ENCODE peak calls at places on chromosomes 3 and 15, in ten cellular contexts. One of them, this sample, is unnamed. For H3K27me3, the result is how much of the 10 kb centered on the place peaks cover.

GRCh38 chr3:113514265-113514769 is 639 bp downstream of the SPICE1 start:
- DNase-seq in K562: no peak
- DNase-seq in transverse colon: no peak
- DNase-seq in esophagus muscularis mucosa: no peak
- DNase-seq in HepG2: peak
- DNase-seq in stomach: no peak
- DNase-seq in upper lobe of left lung: no peak
- DNase-seq in ovary: no peak
- DNase-seq in SK-N-SH: no peak
- DNase-seq in H1: no peak
- DNase-seq in this sample: no peak

GRCh38 chr3:125212509-125213372 is at the start of gene SLC12A8:
- DNase-seq in upper lobe of left lung: peak
- DNase-seq in stomach: peak
- DNase-seq in ovary: no peak
- DNase-seq in HepG2: no peak
- DNase-seq in SK-N-SH: peak
- DNase-seq in esophagus muscularis mucosa: no peak
- DNase-seq in transverse colon: peak
- DNase-seq in H1: no peak
- DNase-seq in K562: no peak
- DNase-seq in this sample: no peak

GRCh38 chr3:72001758-72002157 is 216.8 kb upstream of the PROK2 start:
- DNase-seq in stomach: no peak
- DNase-seq in K562: no peak
- DNase-seq in HepG2: no peak
- DNase-seq in esophagus muscularis mucosa: no peak
- DNase-seq in H1: no peak
- DNase-seq in ovary: no peak
- DNase-seq in SK-N-SH: no peak
- DNase-seq in upper lobe of left lung: no peak
- DNase-seq in transverse colon: no peak
- DNase-seq in this sample: no peak

GRCh38 chr15:62495670-62496328 is 330.7 kb upstream of the C2CD4B start:
- DNase-seq in H1: no peak
- DNase-seq in ovary: no peak
- DNase-seq in transverse colon: peak
- DNase-seq in upper lobe of left lung: no peak
- DNase-seq in stomach: peak
- DNase-seq in K562: no peak
- DNase-seq in SK-N-SH: peak
- DNase-seq in esophagus muscularis mucosa: no peak
- DNase-seq in HepG2: no peak
- DNase-seq in this sample: peak

GRCh38 chr3:151813777-151814176 is at the start of gene AADAC:
- DNase-seq in esophagus muscularis mucosa: no peak
- DNase-seq in K562: no peak
- DNase-seq in upper lobe of left lung: no peak
- DNase-seq in ovary: no peak
- DNase-seq in HepG2: no peak
- DNase-seq in stomach: no peak
- DNase-seq in transverse colon: no peak
- DNase-seq in H1: no peak
- DNase-seq in SK-N-SH: no peak
- DNase-seq in this sample: no peak

GRCh38 chr3:55604414-55604813 is 117.3 kb upstream of the WNT5A start:
- DNase-seq in H1: no peak
- DNase-seq in HepG2: no peak
- DNase-seq in upper lobe of left lung: no peak
- DNase-seq in stomach: no peak
- DNase-seq in ovary: no peak
- DNase-seq in transverse colon: no peak
- DNase-seq in K562: no peak
- DNase-seq in SK-N-SH: no peak
- DNase-seq in esophagus muscularis mucosa: no peak
- DNase-seq in this sample: no peak

GRCh38 chr3:124625084-124625483 is 105.2 kb upstream of the UMPS start:
- DNase-seq in SK-N-SH: no peak
- DNase-seq in K562: no peak
- DNase-seq in HepG2: no peak
- DNase-seq in ovary: no peak
- DNase-seq in stomach: no peak
- DNase-seq in esophagus muscularis mucosa: no peak
- DNase-seq in H1: no peak
- DNase-seq in transverse colon: no peak
- DNase-seq in upper lobe of left lung: no peak
- DNase-seq in this sample: no peak

GRCh38 chr3:133792171-133792763 is 13.3 kb upstream of the SRPRB start:
- DNase-seq in transverse colon: no peak
- DNase-seq in K562: no peak
- DNase-seq in upper lobe of left lung: no peak
- DNase-seq in esophagus muscularis mucosa: no peak
- DNase-seq in stomach: no peak
- DNase-seq in HepG2: no peak
- DNase-seq in ovary: no peak
- DNase-seq in H1: no peak
- DNase-seq in SK-N-SH: no peak
- DNase-seq in this sample: no peak

GRCh38 chr3:135982404-135982761 is 16.9 kb downstream of the PPP2R3A start:
- DNase-seq in K562: no peak
- DNase-seq in H1: no peak
- DNase-seq in SK-N-SH: no peak
- DNase-seq in esophagus muscularis mucosa: no peak
- DNase-seq in stomach: no peak
- DNase-seq in HepG2: no peak
- DNase-seq in ovary: no peak
- DNase-seq in transverse colon: no peak
- DNase-seq in upper lobe of left lung: no peak
- DNase-seq in this sample: no peak

GRCh38 chr3:186413615-186414415 is 51.8 kb upstream of the DGKG start:
- DNase-seq in HepG2: no peak
- DNase-seq in esophagus muscularis mucosa: peak
- DNase-seq in SK-N-SH: peak
- DNase-seq in upper lobe of left lung: no peak
- DNase-seq in stomach: peak
- DNase-seq in H1: peak
- DNase-seq in transverse colon: peak
- DNase-seq in ovary: peak
- DNase-seq in K562: no peak
- DNase-seq in this sample: peak

DNA sequence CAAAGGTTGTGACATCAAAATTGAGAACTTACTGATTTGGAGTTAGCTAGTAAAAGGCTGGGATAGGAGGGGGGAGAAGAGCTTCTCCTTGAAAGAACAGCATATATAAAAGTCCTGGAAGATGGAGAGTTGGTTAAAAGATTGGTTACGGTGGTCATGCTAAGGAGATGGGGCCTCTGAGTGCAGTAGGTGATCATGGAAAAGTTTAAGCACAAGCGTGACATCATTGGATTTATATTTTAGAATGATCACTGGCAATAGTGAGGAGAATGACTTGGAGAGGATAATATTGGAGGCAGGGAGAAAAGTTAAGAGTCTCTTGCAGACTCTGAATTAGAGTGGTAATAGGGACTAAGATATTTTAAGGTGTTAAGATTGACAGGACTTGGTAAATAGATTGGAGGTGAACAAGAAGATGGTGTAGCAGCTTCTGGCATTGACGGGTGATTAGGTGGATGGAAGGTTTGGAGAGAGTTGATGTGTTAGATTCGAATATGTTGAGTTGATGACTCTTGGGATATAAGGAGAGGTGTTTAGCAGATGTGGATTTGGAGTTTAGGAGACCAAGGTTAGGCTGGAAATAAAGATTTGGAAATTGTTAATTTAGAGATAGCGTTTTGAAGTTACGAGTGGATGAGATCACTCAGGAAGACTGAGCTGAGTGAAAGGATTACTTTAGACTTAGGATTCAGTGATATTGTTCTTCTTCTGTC is 19.6 kb downstream of the PIAS1 start:
- DNase-seq in esophagus muscularis mucosa: no peak
- DNase-seq in transverse colon: no peak
- DNase-seq in H1: no peak
- DNase-seq in HepG2: no peak
- DNase-seq in upper lobe of left lung: no peak
- DNase-seq in SK-N-SH: no peak
- DNase-seq in K562: no peak
- DNase-seq in ovary: no peak
- DNase-seq in stomach: no peak
- DNase-seq in this sample: no peak
- H3K4me3 ChIP-seq in esophagus muscularis mucosa: no peak
- H3K4me3 ChIP-seq in transverse colon: no peak
- H3K4me3 ChIP-seq in H1: no peak
- H3K4me3 ChIP-seq in HepG2: no peak
- H3K4me3 ChIP-seq in upper lobe of left lung: no peak
- H3K4me3 ChIP-seq in SK-N-SH: no peak
- H3K4me3 ChIP-seq in K562: no peak
- H3K4me3 ChIP-seq in ovary: no peak
- H3K4me3 ChIP-seq in stomach: no peak
- H3K4me3 ChIP-seq in this sample: no peak

DNA sequence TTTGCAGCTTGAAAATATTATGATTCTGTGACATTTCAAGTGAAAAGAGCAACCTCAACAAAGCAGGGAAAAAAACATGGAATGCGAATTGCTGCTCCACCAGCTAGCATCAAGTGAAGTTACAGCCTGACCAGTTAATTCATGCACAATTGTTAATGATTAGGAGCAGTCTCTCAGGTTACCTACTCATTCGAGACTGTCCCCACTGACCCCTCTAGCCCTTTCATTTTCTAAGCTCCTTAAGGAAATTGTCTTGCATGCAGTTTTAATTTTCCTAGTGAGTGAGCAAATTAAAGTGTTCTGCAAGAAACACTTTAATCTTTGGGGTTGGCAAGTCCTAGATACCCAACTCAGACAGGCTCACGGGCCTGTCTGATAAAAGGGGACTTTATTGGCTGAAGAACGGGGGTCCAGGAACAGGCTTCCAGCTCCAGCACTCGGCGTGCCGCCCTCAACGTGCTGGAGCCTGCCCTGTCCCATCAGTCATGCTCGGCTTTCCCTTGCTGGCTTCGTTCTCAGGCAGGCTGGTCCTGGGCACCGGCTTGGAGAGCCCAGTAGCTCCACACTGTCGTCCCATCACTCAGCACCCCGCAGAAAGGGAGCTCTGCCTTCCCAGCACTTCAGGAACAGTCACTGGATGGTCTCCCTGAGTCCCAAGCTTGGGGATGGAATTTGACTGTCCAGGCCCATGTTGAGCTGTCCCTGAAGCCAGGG is 18.3 kb downstream of the PODXL2 start:
- DNase-seq in ovary: no peak
- DNase-seq in HepG2: no peak
- DNase-seq in stomach: no peak
- DNase-seq in esophagus muscularis mucosa: no peak
- DNase-seq in upper lobe of left lung: no peak
- DNase-seq in H1: no peak
- DNase-seq in SK-N-SH: no peak
- DNase-seq in transverse colon: no peak
- DNase-seq in K562: no peak
- DNase-seq in this sample: no peak
- TF ChIP-seq EP300 in ovary: no peak
- TF ChIP-seq EP300 in HepG2: no peak
- TF ChIP-seq EP300 in stomach: no peak
- TF ChIP-seq EP300 in esophagus muscularis mucosa: no peak
- TF ChIP-seq EP300 in upper lobe of left lung: no peak
- TF ChIP-seq EP300 in H1: no peak
- TF ChIP-seq EP300 in SK-N-SH: no peak
- TF ChIP-seq EP300 in transverse colon: no peak
- TF ChIP-seq EP300 in K562: no peak
- TF ChIP-seq EP300 in this sample: no peak

DNA sequence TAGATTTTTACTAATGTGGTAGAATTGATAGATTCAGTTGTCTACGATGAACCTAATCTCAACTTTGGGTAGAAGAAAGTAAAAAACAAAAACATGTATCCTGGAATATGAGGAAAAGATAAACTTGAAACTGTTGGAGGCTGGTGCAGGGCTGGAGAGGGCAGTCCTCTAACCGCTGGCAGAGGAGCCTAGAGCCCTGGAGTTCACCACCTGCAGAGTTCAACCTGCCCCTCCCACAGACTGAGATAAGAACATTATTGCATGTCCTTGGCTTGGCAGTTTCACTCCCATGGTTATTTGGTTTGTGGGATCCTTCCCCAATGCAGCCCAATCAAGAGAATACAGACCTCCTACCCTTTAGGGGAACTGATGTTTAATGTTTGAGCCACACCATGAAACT is 53.2 kb upstream of the GATM start:
- DNase-seq in K562: no peak
- DNase-seq in HepG2: no peak
- DNase-seq in ovary: no peak
- DNase-seq in SK-N-SH: no peak
- DNase-seq in H1: no peak
- DNase-seq in transverse colon: peak
- DNase-seq in upper lobe of left lung: no peak
- DNase-seq in esophagus muscularis mucosa: no peak
- DNase-seq in stomach: no peak
- DNase-seq in this sample: no peak
- H3K27me3 ChIP-seq in K562: under half
- H3K27me3 ChIP-seq in HepG2: under half
- H3K27me3 ChIP-seq in ovary: under half
- H3K27me3 ChIP-seq in SK-N-SH: under half
- H3K27me3 ChIP-seq in H1: under half
- H3K27me3 ChIP-seq in transverse colon: under half
- H3K27me3 ChIP-seq in upper lobe of left lung: under half
- H3K27me3 ChIP-seq in esophagus muscularis mucosa: under half
- H3K27me3 ChIP-seq in stomach: under half
- H3K27me3 ChIP-seq in this sample: under half

GRCh38 chr3:119494597-119494996 is 3.8 kb upstream of the TIMMDC1 start:
- DNase-seq in esophagus muscularis mucosa: no peak
- DNase-seq in stomach: no peak
- DNase-seq in K562: no peak
- DNase-seq in SK-N-SH: no peak
- DNase-seq in H1: no peak
- DNase-seq in upper lobe of left lung: no peak
- DNase-seq in transverse colon: no peak
- DNase-seq in ovary: no peak
- DNase-seq in HepG2: no peak
- DNase-seq in this sample: no peak

GRCh38 chr3:119497824-119498187 is 541 bp upstream of the TIMMDC1 start:
- DNase-seq in K562: no peak
- DNase-seq in H1: no peak
- DNase-seq in transverse colon: peak
- DNase-seq in SK-N-SH: no peak
- DNase-seq in ovary: peak
- DNase-seq in esophagus muscularis mucosa: no peak
- DNase-seq in HepG2: peak
- DNase-seq in upper lobe of left lung: no peak
- DNase-seq in stomach: peak
- DNase-seq in this sample: no peak

GRCh38 chr3:119490153-119490552 is 8.2 kb upstream of the TIMMDC1 start:
- DNase-seq in stomach: no peak
- DNase-seq in SK-N-SH: no peak
- DNase-seq in HepG2: no peak
- DNase-seq in K562: no peak
- DNase-seq in ovary: no peak
- DNase-seq in H1: no peak
- DNase-seq in esophagus muscularis mucosa: no peak
- DNase-seq in transverse colon: no peak
- DNase-seq in upper lobe of left lung: no peak
- DNase-seq in this sample: no peak

GRCh38 chr3:119492128-119492527 is 6.2 kb upstream of the TIMMDC1 start:
- DNase-seq in transverse colon: no peak
- DNase-seq in H1: no peak
- DNase-seq in SK-N-SH: no peak
- DNase-seq in K562: no peak
- DNase-seq in upper lobe of left lung: no peak
- DNase-seq in HepG2: no peak
- DNase-seq in stomach: no peak
- DNase-seq in ovary: no peak
- DNase-seq in esophagus muscularis mucosa: no peak
- DNase-seq in this sample: no peak

GRCh38 chr3:119492810-119493209 is 5.5 kb upstream of the TIMMDC1 start:
- DNase-seq in HepG2: no peak
- DNase-seq in SK-N-SH: no peak
- DNase-seq in stomach: no peak
- DNase-seq in upper lobe of left lung: no peak
- DNase-seq in ovary: no peak
- DNase-seq in H1: no peak
- DNase-seq in transverse colon: no peak
- DNase-seq in esophagus muscularis mucosa: no peak
- DNase-seq in K562: no peak
- DNase-seq in this sample: no peak
- H3K4me3 ChIP-seq in HepG2: no peak
- H3K4me3 ChIP-seq in SK-N-SH: no peak
- H3K4me3 ChIP-seq in stomach: no peak
- H3K4me3 ChIP-seq in upper lobe of left lung: no peak
- H3K4me3 ChIP-seq in ovary: no peak
- H3K4me3 ChIP-seq in H1: no peak
- H3K4me3 ChIP-seq in transverse colon: no peak
- H3K4me3 ChIP-seq in esophagus muscularis mucosa: no peak
- H3K4me3 ChIP-seq in K562: no peak
- H3K4me3 ChIP-seq in this sample: no peak

This sample was measured in sigmoid colon.